ENCODE peak calls at places on chromosomes 11 and 22, in seven cellular contexts. T, G, Y, N, R, J and O are unnamed samples. For H3K36me3, the result is how much of the 10 kb centered on the place peaks cover.

GRCh38 chr11:121894581-121894980 is 221.4 kb downstream of the BLID start:
- DNase-seq in N (no peak), Y (no peak), R (no peak), G (no peak), J (no peak), T (no peak), O (no peak)

GRCh38 chr11:75938543-75938942 is 123.5 kb downstream of the UVRAG start:
- DNase-seq in T (no peak), J (no peak), Y (no peak), N (no peak), G (no peak), R (no peak), O (no peak)

GRCh38 chr11:110428956-110429613 is 663 bp upstream of the FDX1 start:
- DNase-seq in J (no peak), Y (no peak), T (no peak), G (no peak), N (no peak), R (no peak), O (no peak)

GRCh38 chr11:122743949-122744876 is 88.7 kb downstream of the UBASH3B start:
- DNase-seq in G (no peak), N (peak), T (no peak), R (no peak), Y (peak), J (no peak), O (no peak)

GRCh38 chr22:49967333-49968241 is 7.0 kb downstream of the PIM3 start:
- DNase-seq in G (no peak), N (peak), T (peak), R (peak), Y (peak), J (peak), O (peak)

GRCh38 chr11:114909866-114910265 is 231.5 kb downstream of the NXPE2 start:
- DNase-seq in R (no peak), T (no peak), N (no peak), J (no peak), G (no peak), Y (no peak), O (no peak)

GRCh38 chr11:124075841-124076571 is 34.9 kb upstream of the OR10G7 start:
- DNase-seq in Y (no peak), G (no peak), J (no peak), T (peak), R (no peak), N (no peak), O (no peak)

GRCh38 chr11:61333638-61334433 is 808 bp downstream of the TKFC start:
- DNase-seq in J (no peak), R (no peak), T (no peak), G (no peak), N (no peak), Y (no peak), O (no peak)

GRCh38 chr11:36703055-36703404 is 105.0 kb upstream of the RAG2 start:
- DNase-seq in T (no peak), R (no peak), N (no peak), Y (no peak), J (no peak), G (no peak), O (no peak)
- H3K36me3 ChIP-seq in T (under half), R (under half), N (under half), Y (under half), J (under half), G (under half), O (under half)

DNA sequence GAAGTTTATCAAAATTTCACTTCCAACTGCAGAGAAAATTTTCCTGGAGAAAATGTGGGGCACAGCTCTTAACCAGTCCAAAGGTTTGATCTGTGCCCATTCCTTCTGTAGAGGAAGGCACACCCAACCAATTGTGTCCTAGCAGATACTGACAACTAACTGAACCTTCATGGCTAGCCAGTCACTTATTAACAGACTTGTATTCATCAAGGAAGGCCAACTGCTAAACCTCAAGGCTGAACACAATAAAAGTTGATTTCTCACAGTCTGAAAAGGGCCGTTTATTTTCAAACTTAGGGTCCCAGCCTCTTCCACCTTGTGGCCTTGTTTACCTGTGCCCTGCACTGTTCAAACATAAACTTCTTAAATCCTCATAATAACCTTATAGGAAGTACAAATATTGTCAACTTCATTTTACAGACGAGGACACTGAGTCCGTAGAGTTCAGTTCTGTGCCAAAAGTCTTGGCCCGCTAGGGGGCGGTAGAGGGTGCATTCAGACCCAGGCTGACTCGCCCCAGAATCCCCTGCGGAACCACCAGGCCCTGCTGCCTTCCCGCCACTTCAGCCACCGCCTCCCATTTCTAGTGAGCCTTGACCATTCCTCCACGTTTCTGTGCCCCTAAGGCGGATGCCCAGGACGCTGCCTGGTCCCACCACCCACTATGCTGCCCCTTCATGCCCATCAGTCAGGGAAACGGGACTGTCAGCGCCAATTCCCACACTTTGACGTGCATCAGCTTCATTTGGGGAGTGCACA is 19.3 kb downstream of the SYT13 start:
- DNase-seq in R (no peak), T (no peak), G (peak), Y (no peak), N (no peak), J (no peak), O (no peak)
- TF ChIP-seq CTCF in R (no peak), T (no peak), G (peak), Y (no peak), N (no peak), J (no peak), O (no peak)

GRCh38 chr11:35842958-35843357 is 100.9 kb upstream of the LDLRAD3 start:
- DNase-seq in T (no peak), J (no peak), N (no peak), G (no peak), Y (no peak), R (no peak), O (no peak)
- H3K36me3 ChIP-seq in T (under half), J (under half), N (under half), G (under half), Y (under half), R (under half), O (under half)

GRCh38 chr11:59647245-59647965 is 21.4 kb downstream of the PATL1 start:
- DNase-seq in Y (no peak), T (no peak), J (no peak), G (no peak), R (no peak), N (no peak), O (no peak)
- TF ChIP-seq CTCF in Y (no peak), T (no peak), J (no peak), G (no peak), R (no peak), N (no peak), O (no peak)

GRCh38 chr11:68437927-68438657 is 22.5 kb upstream of the PPP6R3 start:
- DNase-seq in Y (no peak), N (no peak), G (no peak), J (no peak), T (no peak), R (no peak), O (no peak)
- H3K36me3 ChIP-seq in Y (half or more), N (half or more), G (half or more), J (under half), T (half or more), R (under half), O (half or more)

DNA sequence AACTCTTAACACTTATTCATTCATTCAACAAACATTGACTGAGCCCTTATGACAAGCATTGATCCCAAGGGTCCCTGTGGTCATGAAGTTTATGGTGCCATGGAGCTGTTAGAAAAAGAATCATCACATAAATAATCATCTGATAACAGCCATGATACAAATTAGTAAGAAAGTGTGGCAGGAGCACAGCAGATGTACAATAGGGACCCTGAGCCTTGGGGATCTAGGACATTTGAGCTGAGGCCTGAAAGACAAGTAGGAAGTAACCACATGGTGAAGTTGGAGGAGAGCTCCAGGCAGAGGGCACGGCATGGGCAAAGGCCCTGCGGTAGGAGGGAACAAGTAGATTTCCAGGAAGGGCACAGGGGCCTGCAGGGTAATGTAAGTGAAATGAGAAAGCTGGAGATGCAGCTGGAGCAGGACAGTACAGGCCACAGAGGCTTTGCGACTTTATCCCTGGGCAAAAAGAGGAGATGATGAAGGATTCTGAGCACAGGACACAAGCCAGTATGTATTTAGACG is 6.8 kb upstream of the TCF20 start:
- DNase-seq in G (no peak), J (no peak), N (no peak), T (no peak), Y (no peak), R (no peak), O (no peak)
- TF ChIP-seq CTCF in G (no peak), J (no peak), N (no peak), T (no peak), Y (no peak), R (no peak), O (no peak)

GRCh38 chr22:42830161-42830560 is 26.9 kb downstream of the ARFGAP3 start:
- DNase-seq in G (no peak), N (no peak), Y (no peak), R (no peak), J (no peak), T (no peak), O (no peak)
- H3K36me3 ChIP-seq in G (under half), N (half or more), Y (half or more), R (under half), J (under half), T (under half), O (half or more)